ENCODE peak calls at places on chromosome 7, in six cellular contexts. Y is dorsolateral prefrontal cortex, L is substantia nigra, H is mesendoderm, U is caudate nucleus, X is SJCRH30. P is an unnamed sample.

GRCh38 chr7:82164813-82165212 is 278.8 kb downstream of the CACNA2D1 start:
- DNase-seq in Y (no peak), L (no peak), H (peak), U (peak), X (peak), P (no peak)

GRCh38 chr7:98366562-98366938 is 34.3 kb downstream of the BAIAP2L1 start:
- DNase-seq in Y (no peak), L (no peak), H (no peak), U (no peak), X (no peak), P (no peak)

GRCh38 chr7:140673063-140673769 is 471 bp downstream of the ADCK2 start:
- DNase-seq in Y (no peak), L (no peak), H (peak), U (peak), X (no peak), P (peak)

GRCh38 chr7:157485361-157485831 is 148.6 kb downstream of the DNAJB6 start:
- DNase-seq in Y (no peak), L (no peak), H (no peak), U (no peak), X (no peak), P (no peak)

GRCh38 chr7:5296627-5297226 is 14.0 kb downstream of the SLC29A4 start:
- DNase-seq in Y (no peak), L (no peak), H (peak), U (peak), X (no peak), P (peak)

GRCh38 chr7:95470452-95470851 is 15.3 kb upstream of the ASB4 start:
- DNase-seq in Y (no peak), L (no peak), H (peak), U (no peak), X (peak), P (no peak)

GRCh38 chr7:47100815-47101435 is 481.0 kb downstream of the TNS3 start:
- DNase-seq in Y (no peak), L (no peak), H (peak), U (no peak), X (peak), P (no peak)

GRCh38 chr7:21135437-21135836 is 292.4 kb upstream of the SP4 start:
- DNase-seq in Y (no peak), L (no peak), H (no peak), U (no peak), X (no peak), P (no peak)

GRCh38 chr7:28065721-28066285 is 114.8 kb downstream of the JAZF1 start:
- DNase-seq in Y (no peak), L (no peak), H (peak), U (no peak), X (no peak), P (no peak)

GRCh38 chr7:16644624-16644986 is 949 bp downstream of the ANKMY2 start:
- DNase-seq in Y (peak), L (peak), H (no peak), U (peak), X (no peak), P (peak)

GRCh38 chr7:13077466-13077865 is 390.0 kb downstream of the ARL4A start:
- DNase-seq in Y (no peak), L (no peak), H (no peak), U (no peak), X (no peak), P (no peak)

GRCh38 chr7:105790996-105791395 is 85.4 kb downstream of the ATXN7L1 start:
- DNase-seq in Y (no peak), L (no peak), H (no peak), U (no peak), X (no peak), P (no peak)

GRCh38 chr7:34991938-34992840 is 45.1 kb downstream of the DPY19L1 start:
- DNase-seq in Y (no peak), L (no peak), H (no peak), U (no peak), X (no peak), P (peak)

GRCh38 chr7:140231779-140232491 is 55.2 kb upstream of the KDM7A start:
- DNase-seq in Y (no peak), L (no peak), H (no peak), U (no peak), X (no peak), P (peak)

GRCh38 chr7:4798706-4799235 is 23.3 kb downstream of the AP5Z1 start:
- DNase-seq in Y (no peak), L (no peak), H (no peak), U (no peak), X (no peak), P (no peak)

GRCh38 chr7:4762121-4763055 is 13.0 kb upstream of the AP5Z1 start:
- DNase-seq in Y (no peak), L (no peak), H (no peak), U (no peak), X (no peak), P (no peak)

GRCh38 chr7:127666602-127667001 is 14.6 kb downstream of the SND1 start:
- DNase-seq in Y (no peak), L (no peak), H (no peak), U (no peak), X (no peak), P (no peak)

GRCh38 chr7:76386691-76387260 is 22.7 kb downstream of the SSC4D start:
- DNase-seq in Y (no peak), L (no peak), H (no peak), U (no peak), X (peak), P (no peak)

GRCh38 chr7:82166666-82167065 is 276.9 kb downstream of the CACNA2D1 start:
- DNase-seq in Y (no peak), L (no peak), H (peak), U (no peak), X (no peak), P (no peak)

GRCh38 chr7:116955801-116956514 is 2.7 kb downstream of the ST7 start:
- DNase-seq in Y (no peak), L (no peak), H (no peak), U (no peak), X (no peak), P (no peak)

GRCh38 chr7:53996856-53997255 is 545.3 kb upstream of the VSTM2A start:
- DNase-seq in Y (no peak), L (no peak), H (no peak), U (no peak), X (no peak), P (no peak)

GRCh38 chr7:130142654-130143333 is 62.4 kb downstream of the TMEM209 start:
- DNase-seq in Y (no peak), L (no peak), H (no peak), U (no peak), X (no peak), P (no peak)

GRCh38 chr7:143360788-143361551 is 1.5 kb downstream of the FAM131B start:
- DNase-seq in Y (no peak), L (no peak), H (no peak), U (peak), X (no peak), P (no peak)

GRCh38 chr7:44793919-44794715 is 2.4 kb upstream of the PPIA start:
- DNase-seq in Y (no peak), L (no peak), H (peak), U (no peak), X (no peak), P (no peak)

GRCh38 chr7:48298779-48299178 is 127.5 kb downstream of the ABCA13 start:
- DNase-seq in Y (no peak), L (no peak), H (peak), U (no peak), X (no peak), P (no peak)

GRCh38 chr7:66921396-66921917 is 432 bp downstream of the TMEM248 start:
- DNase-seq in Y (no peak), L (no peak), H (no peak), U (peak), X (peak), P (no peak)

GRCh38 chr7:121447939-121448338 is 51.8 kb upstream of the FAM3C start:
- DNase-seq in Y (no peak), L (no peak), H (no peak), U (no peak), X (no peak), P (no peak)
- H3K27ac ChIP-seq in Y (no peak), L (no peak), H (no peak), U (no peak), X (no peak), P (no peak)

GRCh38 chr7:138245682-138246081 is 169.4 kb downstream of the AKR1D1 start:
- DNase-seq in Y (no peak), L (no peak), H (no peak), U (no peak), X (no peak), P (no peak)

GRCh38 chr7:138244606-138245005 is 168.3 kb downstream of the AKR1D1 start:
- DNase-seq in Y (no peak), L (no peak), H (peak), U (no peak), X (no peak), P (no peak)

GRCh38 chr7:138243430-138243829 is 167.2 kb downstream of the AKR1D1 start:
- DNase-seq in Y (no peak), L (no peak), H (peak), U (no peak), X (no peak), P (no peak)

GRCh38 chr7:138246391-138246790 is 170.1 kb downstream of the AKR1D1 start:
- DNase-seq in Y (no peak), L (no peak), H (peak), U (no peak), X (no peak), P (no peak)

GRCh38 chr7:138245216-138245615 is 169.0 kb downstream of the AKR1D1 start:
- DNase-seq in Y (no peak), L (no peak), H (peak), U (no peak), X (no peak), P (no peak)
- H3K27ac ChIP-seq in Y (no peak), L (no peak), H (peak), U (no peak), X (no peak), P (no peak)

GRCh38 chr7:150568714-150569113 is 1.5 kb downstream of the GIMAP4 start:
- DNase-seq in Y (no peak), L (no peak), H (no peak), U (no peak), X (no peak), P (peak)
- H3K27ac ChIP-seq in Y (peak), L (peak), H (no peak), U (peak), X (no peak), P (peak)

GRCh38 chr7:155765458-155765857 is 46.8 kb downstream of the SHH start:
- DNase-seq in Y (no peak), L (no peak), H (no peak), U (no peak), X (no peak), P (no peak)

GRCh38 chr7:155762639-155763038 is 49.6 kb downstream of the SHH start:
- DNase-seq in Y (no peak), L (no peak), H (no peak), U (no peak), X (no peak), P (no peak)

GRCh38 chr7:155764432-155764798 is 47.8 kb downstream of the SHH start:
- DNase-seq in Y (no peak), L (no peak), H (no peak), U (no peak), X (no peak), P (peak)

GRCh38 chr7:155763122-155763521 is 49.1 kb downstream of the SHH start:
- DNase-seq in Y (no peak), L (no peak), H (no peak), U (no peak), X (no peak), P (no peak)

DNA sequence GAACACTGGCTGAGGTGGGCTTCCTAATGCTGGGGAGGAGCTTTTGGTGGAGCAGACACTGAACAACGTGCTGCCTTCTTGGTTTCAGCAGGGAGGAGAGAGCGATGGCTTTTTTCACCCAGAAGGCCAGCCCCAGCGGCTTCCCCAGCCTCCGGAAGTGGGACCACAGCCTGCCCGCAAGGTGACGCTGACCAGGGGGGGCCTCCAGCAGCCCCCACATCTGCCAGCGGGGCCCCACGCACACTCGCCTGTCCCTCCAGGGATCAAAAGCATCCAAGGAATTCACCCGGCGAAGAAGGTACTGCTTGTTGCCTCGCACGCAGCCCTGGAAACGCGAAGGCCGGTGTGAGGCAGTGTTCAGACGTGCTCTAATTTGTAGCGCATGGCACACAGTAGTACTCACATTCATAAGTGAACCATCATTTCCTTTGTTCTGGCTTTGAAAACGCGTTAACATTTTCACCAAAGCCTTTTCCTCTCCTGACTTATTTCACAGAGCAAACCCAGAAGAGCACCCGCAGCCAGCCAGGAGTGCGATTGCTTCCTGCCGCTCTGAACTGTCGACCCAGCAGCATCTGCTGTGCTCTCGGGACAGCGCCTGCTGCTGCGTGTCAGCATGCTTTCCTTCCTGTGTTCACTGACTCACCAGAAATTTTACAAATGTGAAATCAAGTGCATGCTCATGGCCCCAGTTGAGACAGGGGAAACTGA is 48.4 kb downstream of the SHH start:
- DNase-seq in Y (no peak), L (no peak), H (no peak), U (no peak), X (no peak), P (peak)
- H3K27ac ChIP-seq in Y (peak), L (no peak), H (no peak), U (peak), X (no peak), P (peak)

GRCh38 chr7:133293390-133294110 is 40.7 kb downstream of the EXOC4 start:
- DNase-seq in Y (no peak), L (no peak), H (no peak), U (no peak), X (no peak), P (no peak)
- H3K27ac ChIP-seq in Y (no peak), L (no peak), H (no peak), U (no peak), X (no peak), P (no peak)

DNA sequence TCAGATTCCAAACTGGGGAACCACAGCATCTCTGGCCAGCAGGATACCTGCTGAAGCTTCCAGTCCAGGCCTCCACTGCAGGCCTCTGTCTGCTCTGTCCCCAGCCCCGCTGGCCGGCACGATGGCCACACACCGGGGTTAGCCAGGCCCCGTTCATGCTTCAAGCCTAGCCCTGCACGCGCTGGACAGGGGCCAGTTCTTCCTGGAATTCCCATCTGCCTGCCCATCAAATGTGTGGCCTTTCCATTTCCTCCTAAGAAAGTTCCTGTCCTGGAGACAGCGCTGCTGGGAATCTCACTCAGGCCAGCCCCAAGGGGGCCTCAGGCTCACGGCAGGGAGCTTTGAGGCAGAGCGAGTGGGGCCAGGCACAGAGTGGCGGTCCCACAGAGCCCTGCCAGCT is 18.0 kb downstream of the SH2B2 start:
- DNase-seq in Y (no peak), L (no peak), H (no peak), U (no peak), X (peak), P (no peak)
- H3K27ac ChIP-seq in Y (no peak), L (no peak), H (no peak), U (no peak), X (peak), P (no peak)

GRCh38 chr7:107746006-107746405 is 2.1 kb downstream of the CBLL1 start:
- DNase-seq in Y (no peak), L (no peak), H (no peak), U (no peak), X (no peak), P (no peak)
- H3K27ac ChIP-seq in Y (no peak), L (no peak), H (no peak), U (peak), X (no peak), P (peak)

DNA sequence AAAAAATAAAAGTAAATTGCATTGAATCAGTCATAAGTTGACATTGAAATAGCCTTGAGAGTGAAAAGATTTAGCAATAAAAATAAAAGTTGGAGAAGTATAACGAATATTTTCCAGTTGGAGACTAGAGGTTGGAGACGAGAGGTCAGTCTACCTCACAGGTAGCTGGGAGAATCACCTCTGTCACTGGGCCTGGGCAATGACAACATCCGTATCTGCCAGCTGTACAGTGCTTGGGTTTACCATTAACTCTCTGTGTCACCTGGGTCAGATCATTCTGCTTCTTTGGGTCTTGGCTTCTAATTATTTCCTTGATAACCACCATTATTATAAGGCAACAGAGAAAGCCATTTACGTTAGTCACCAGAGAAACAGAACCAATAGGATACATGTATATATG is 62.0 kb upstream of the STEAP4 start:
- DNase-seq in Y (no peak), L (no peak), H (no peak), U (no peak), X (no peak), P (no peak)
- H3K27ac ChIP-seq in Y (no peak), L (no peak), H (no peak), U (no peak), X (no peak), P (no peak)